ENCODE peak calls at places on chromosomes 4 and X, in eight cellular contexts. One of them, this sample, is unnamed. For H3K4me1 and H3K27me3, the result is how much of the 10 kb centered on the place peaks cover.

GRCh38 chr4:39825741-39826231 is 127.8 kb downstream of the UBE2K start:
- DNase-seq in IMR-90: peak
- DNase-seq in HCT116: no peak
- DNase-seq in HepG2: no peak
- DNase-seq in CD8-positive, alpha-beta memory T cell: no peak
- DNase-seq in naive thymus-derived CD4-positive, alpha-beta T cell: no peak
- DNase-seq in effector memory CD4-positive, alpha-beta T cell: no peak
- DNase-seq in cardiac muscle cell: peak
- DNase-seq in this sample: no peak

GRCh38 chr4:108465886-108466491 is 154.4 kb upstream of the RPL34 start:
- DNase-seq in IMR-90: no peak
- DNase-seq in HCT116: no peak
- DNase-seq in HepG2: no peak
- DNase-seq in CD8-positive, alpha-beta memory T cell: no peak
- DNase-seq in naive thymus-derived CD4-positive, alpha-beta T cell: peak
- DNase-seq in effector memory CD4-positive, alpha-beta T cell: no peak
- DNase-seq in cardiac muscle cell: no peak
- DNase-seq in this sample: no peak

GRCh38 chrX:11261260-11261659 is 32.0 kb upstream of the AMELX start:
- DNase-seq in IMR-90: peak
- DNase-seq in HCT116: no peak
- DNase-seq in HepG2: no peak
- DNase-seq in CD8-positive, alpha-beta memory T cell: no peak
- DNase-seq in naive thymus-derived CD4-positive, alpha-beta T cell: no peak
- DNase-seq in effector memory CD4-positive, alpha-beta T cell: no peak
- DNase-seq in cardiac muscle cell: peak
- DNase-seq in this sample: no peak

GRCh38 chr4:37928421-37928820 is 31.8 kb upstream of the PTTG2 start:
- DNase-seq in IMR-90: no peak
- DNase-seq in HCT116: no peak
- DNase-seq in HepG2: no peak
- DNase-seq in CD8-positive, alpha-beta memory T cell: no peak
- DNase-seq in naive thymus-derived CD4-positive, alpha-beta T cell: no peak
- DNase-seq in effector memory CD4-positive, alpha-beta T cell: no peak
- DNase-seq in cardiac muscle cell: no peak
- DNase-seq in this sample: no peak

GRCh38 chrX:118726887-118727685 is at the start of gene IL13RA1:
- DNase-seq in IMR-90: peak
- DNase-seq in HCT116: peak
- DNase-seq in HepG2: peak
- DNase-seq in CD8-positive, alpha-beta memory T cell: no peak
- DNase-seq in naive thymus-derived CD4-positive, alpha-beta T cell: peak
- DNase-seq in effector memory CD4-positive, alpha-beta T cell: no peak
- DNase-seq in cardiac muscle cell: peak
- DNase-seq in this sample: peak

GRCh38 chrX:6904178-6904577 is 243.3 kb upstream of the STS start:
- DNase-seq in IMR-90: no peak
- DNase-seq in HCT116: no peak
- DNase-seq in HepG2: no peak
- DNase-seq in CD8-positive, alpha-beta memory T cell: no peak
- DNase-seq in naive thymus-derived CD4-positive, alpha-beta T cell: no peak
- DNase-seq in effector memory CD4-positive, alpha-beta T cell: no peak
- DNase-seq in cardiac muscle cell: no peak
- DNase-seq in this sample: no peak

GRCh38 chr4:116531026-116531425 is 554.4 kb downstream of the TRAM1L1 start:
- DNase-seq in IMR-90: no peak
- DNase-seq in HCT116: no peak
- DNase-seq in HepG2: no peak
- DNase-seq in CD8-positive, alpha-beta memory T cell: no peak
- DNase-seq in naive thymus-derived CD4-positive, alpha-beta T cell: no peak
- DNase-seq in effector memory CD4-positive, alpha-beta T cell: no peak
- DNase-seq in cardiac muscle cell: no peak
- DNase-seq in this sample: no peak

GRCh38 chrX:41734530-41734929 is 10.5 kb downstream of the GPR82 start:
- DNase-seq in IMR-90: peak
- DNase-seq in HCT116: peak
- DNase-seq in HepG2: peak
- DNase-seq in CD8-positive, alpha-beta memory T cell: peak
- DNase-seq in naive thymus-derived CD4-positive, alpha-beta T cell: no peak
- DNase-seq in effector memory CD4-positive, alpha-beta T cell: no peak
- DNase-seq in cardiac muscle cell: peak
- DNase-seq in this sample: peak

GRCh38 chrX:155819966-155820491 is 61.1 kb upstream of the VAMP7 start:
- DNase-seq in IMR-90: peak
- DNase-seq in HCT116: peak
- DNase-seq in HepG2: peak
- DNase-seq in CD8-positive, alpha-beta memory T cell: peak
- DNase-seq in naive thymus-derived CD4-positive, alpha-beta T cell: peak
- DNase-seq in effector memory CD4-positive, alpha-beta T cell: no peak
- DNase-seq in cardiac muscle cell: peak
- DNase-seq in this sample: peak

GRCh38 chr4:25100710-25101109 is 59.5 kb downstream of the SEPSECS start:
- DNase-seq in IMR-90: no peak
- DNase-seq in HCT116: no peak
- DNase-seq in HepG2: no peak
- DNase-seq in CD8-positive, alpha-beta memory T cell: no peak
- DNase-seq in naive thymus-derived CD4-positive, alpha-beta T cell: no peak
- DNase-seq in effector memory CD4-positive, alpha-beta T cell: no peak
- DNase-seq in cardiac muscle cell: no peak
- DNase-seq in this sample: no peak

GRCh38 chr4:17447675-17448298 is 64.1 kb downstream of the QDPR start:
- DNase-seq in IMR-90: peak
- DNase-seq in HCT116: peak
- DNase-seq in HepG2: peak
- DNase-seq in CD8-positive, alpha-beta memory T cell: peak
- DNase-seq in naive thymus-derived CD4-positive, alpha-beta T cell: peak
- DNase-seq in effector memory CD4-positive, alpha-beta T cell: peak
- DNase-seq in cardiac muscle cell: peak
- DNase-seq in this sample: peak

GRCh38 chr4:181008164-181008563 is 1235.0 kb upstream of the TENM3 start:
- DNase-seq in IMR-90: no peak
- DNase-seq in HCT116: no peak
- DNase-seq in HepG2: peak
- DNase-seq in CD8-positive, alpha-beta memory T cell: no peak
- DNase-seq in naive thymus-derived CD4-positive, alpha-beta T cell: no peak
- DNase-seq in effector memory CD4-positive, alpha-beta T cell: no peak
- DNase-seq in cardiac muscle cell: no peak
- DNase-seq in this sample: no peak

GRCh38 chr4:153566751-153567150 is 100.6 kb downstream of the TMEM131L start:
- DNase-seq in IMR-90: no peak
- DNase-seq in HCT116: no peak
- DNase-seq in HepG2: no peak
- DNase-seq in CD8-positive, alpha-beta memory T cell: no peak
- DNase-seq in naive thymus-derived CD4-positive, alpha-beta T cell: no peak
- DNase-seq in effector memory CD4-positive, alpha-beta T cell: no peak
- DNase-seq in cardiac muscle cell: no peak
- DNase-seq in this sample: no peak

GRCh38 chr4:7339751-7340552 is 94.8 kb downstream of the PSAPL1 start:
- DNase-seq in IMR-90: no peak
- DNase-seq in HCT116: no peak
- DNase-seq in HepG2: no peak
- DNase-seq in CD8-positive, alpha-beta memory T cell: no peak
- DNase-seq in naive thymus-derived CD4-positive, alpha-beta T cell: no peak
- DNase-seq in effector memory CD4-positive, alpha-beta T cell: no peak
- DNase-seq in cardiac muscle cell: no peak
- DNase-seq in this sample: no peak

GRCh38 chr4:45477311-45477733 is 646.5 kb downstream of the GABRG1 start:
- DNase-seq in IMR-90: no peak
- DNase-seq in HCT116: no peak
- DNase-seq in HepG2: no peak
- DNase-seq in CD8-positive, alpha-beta memory T cell: no peak
- DNase-seq in naive thymus-derived CD4-positive, alpha-beta T cell: no peak
- DNase-seq in effector memory CD4-positive, alpha-beta T cell: no peak
- DNase-seq in cardiac muscle cell: no peak
- DNase-seq in this sample: no peak

GRCh38 chr4:181528570-181529184 is 714.5 kb upstream of the TENM3 start:
- DNase-seq in IMR-90: peak
- DNase-seq in HCT116: peak
- DNase-seq in HepG2: peak
- DNase-seq in CD8-positive, alpha-beta memory T cell: no peak
- DNase-seq in naive thymus-derived CD4-positive, alpha-beta T cell: no peak
- DNase-seq in effector memory CD4-positive, alpha-beta T cell: no peak
- DNase-seq in cardiac muscle cell: peak
- DNase-seq in this sample: peak

GRCh38 chr4:147182041-147182440 is 236.4 kb upstream of the TTC29 start:
- DNase-seq in IMR-90: no peak
- DNase-seq in HCT116: no peak
- DNase-seq in HepG2: no peak
- DNase-seq in CD8-positive, alpha-beta memory T cell: no peak
- DNase-seq in naive thymus-derived CD4-positive, alpha-beta T cell: no peak
- DNase-seq in effector memory CD4-positive, alpha-beta T cell: no peak
- DNase-seq in cardiac muscle cell: no peak
- DNase-seq in this sample: no peak

GRCh38 chrX:15299945-15300851 is 15.2 kb downstream of the ASB11 start:
- DNase-seq in IMR-90: peak
- DNase-seq in HCT116: no peak
- DNase-seq in HepG2: peak
- DNase-seq in CD8-positive, alpha-beta memory T cell: no peak
- DNase-seq in naive thymus-derived CD4-positive, alpha-beta T cell: no peak
- DNase-seq in effector memory CD4-positive, alpha-beta T cell: no peak
- DNase-seq in cardiac muscle cell: peak
- DNase-seq in this sample: no peak

GRCh38 chr4:184345573-184345922 is 127.9 kb upstream of the ENPP6 start:
- DNase-seq in IMR-90: peak
- DNase-seq in HCT116: no peak
- DNase-seq in HepG2: no peak
- DNase-seq in CD8-positive, alpha-beta memory T cell: no peak
- DNase-seq in naive thymus-derived CD4-positive, alpha-beta T cell: no peak
- DNase-seq in effector memory CD4-positive, alpha-beta T cell: no peak
- DNase-seq in cardiac muscle cell: no peak
- DNase-seq in this sample: no peak

GRCh38 chr4:184344899-184345572 is 127.4 kb upstream of the ENPP6 start:
- DNase-seq in IMR-90: no peak
- DNase-seq in HCT116: no peak
- DNase-seq in HepG2: no peak
- DNase-seq in CD8-positive, alpha-beta memory T cell: no peak
- DNase-seq in naive thymus-derived CD4-positive, alpha-beta T cell: no peak
- DNase-seq in effector memory CD4-positive, alpha-beta T cell: no peak
- DNase-seq in cardiac muscle cell: no peak
- DNase-seq in this sample: peak

GRCh38 chr4:184344435-184344834 is 126.8 kb upstream of the ENPP6 start:
- DNase-seq in IMR-90: no peak
- DNase-seq in HCT116: no peak
- DNase-seq in HepG2: no peak
- DNase-seq in CD8-positive, alpha-beta memory T cell: no peak
- DNase-seq in naive thymus-derived CD4-positive, alpha-beta T cell: no peak
- DNase-seq in effector memory CD4-positive, alpha-beta T cell: no peak
- DNase-seq in cardiac muscle cell: no peak
- DNase-seq in this sample: no peak

GRCh38 chr4:184343400-184344177 is 125.9 kb upstream of the ENPP6 start:
- DNase-seq in IMR-90: peak
- DNase-seq in HCT116: peak
- DNase-seq in HepG2: peak
- DNase-seq in CD8-positive, alpha-beta memory T cell: peak
- DNase-seq in naive thymus-derived CD4-positive, alpha-beta T cell: peak
- DNase-seq in effector memory CD4-positive, alpha-beta T cell: no peak
- DNase-seq in cardiac muscle cell: peak
- DNase-seq in this sample: peak

DNA sequence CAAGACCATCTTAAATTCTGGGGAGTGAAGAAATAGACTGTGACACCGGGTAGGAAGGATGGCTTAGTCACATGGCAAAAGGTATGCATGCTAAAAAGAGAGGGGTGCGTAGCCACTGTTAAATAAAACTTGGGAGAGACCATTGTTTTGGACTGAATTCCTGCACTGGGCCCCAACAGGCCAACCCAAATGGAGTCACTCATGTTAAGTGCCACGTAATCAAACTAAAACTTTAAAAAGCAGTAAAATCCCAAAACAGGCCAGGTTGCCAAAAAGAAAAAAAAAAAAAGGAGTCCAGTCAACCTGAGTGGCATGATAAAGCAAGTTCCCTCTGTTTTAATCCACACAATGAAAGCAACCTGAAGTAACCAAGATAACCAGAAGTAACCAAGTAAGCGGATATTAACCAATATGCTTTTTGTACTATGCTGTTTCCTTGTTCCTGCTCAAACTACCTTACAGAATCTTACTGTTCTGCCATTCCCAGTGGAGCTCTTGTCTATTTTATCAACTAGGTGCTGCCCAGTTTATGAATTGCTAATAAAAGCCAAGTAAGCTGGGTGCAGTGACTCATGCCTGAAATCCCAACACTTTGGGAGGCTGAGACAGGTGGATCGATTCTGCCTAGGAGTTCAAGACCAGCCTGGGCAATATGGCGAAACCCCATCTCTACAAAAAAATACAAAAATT is 124.6 kb upstream of the ENPP6 start:
- DNase-seq in IMR-90: no peak
- DNase-seq in HCT116: no peak
- DNase-seq in HepG2: no peak
- DNase-seq in CD8-positive, alpha-beta memory T cell: no peak
- DNase-seq in naive thymus-derived CD4-positive, alpha-beta T cell: no peak
- DNase-seq in effector memory CD4-positive, alpha-beta T cell: no peak
- DNase-seq in cardiac muscle cell: no peak
- DNase-seq in this sample: no peak
- H3K4me1 ChIP-seq in IMR-90: under half
- H3K4me1 ChIP-seq in HCT116: under half
- H3K4me1 ChIP-seq in HepG2: under half
- H3K4me1 ChIP-seq in CD8-positive, alpha-beta memory T cell: under half
- H3K4me1 ChIP-seq in naive thymus-derived CD4-positive, alpha-beta T cell: under half
- H3K4me1 ChIP-seq in effector memory CD4-positive, alpha-beta T cell: under half
- H3K4me1 ChIP-seq in cardiac muscle cell: under half
- H3K4me1 ChIP-seq in this sample: under half

GRCh38 chr4:3877236-3877635 is 111.1 kb downstream of the ADRA2C start:
- DNase-seq in IMR-90: no peak
- DNase-seq in HCT116: no peak
- DNase-seq in HepG2: no peak
- DNase-seq in CD8-positive, alpha-beta memory T cell: no peak
- DNase-seq in naive thymus-derived CD4-positive, alpha-beta T cell: no peak
- DNase-seq in effector memory CD4-positive, alpha-beta T cell: no peak
- DNase-seq in cardiac muscle cell: no peak
- DNase-seq in this sample: no peak
- H3K27me3 ChIP-seq in IMR-90: half or more
- H3K27me3 ChIP-seq in HCT116: under half
- H3K27me3 ChIP-seq in HepG2: under half
- H3K27me3 ChIP-seq in CD8-positive, alpha-beta memory T cell: under half
- H3K27me3 ChIP-seq in naive thymus-derived CD4-positive, alpha-beta T cell: under half
- H3K27me3 ChIP-seq in effector memory CD4-positive, alpha-beta T cell: under half
- H3K27me3 ChIP-seq in cardiac muscle cell: half or more
- H3K27me3 ChIP-seq in this sample: under half

GRCh38 chrX:153928846-153929245 is 2.8 kb upstream of the ARHGAP4 start:
- DNase-seq in IMR-90: no peak
- DNase-seq in HCT116: no peak
- DNase-seq in HepG2: no peak
- DNase-seq in CD8-positive, alpha-beta memory T cell: no peak
- DNase-seq in naive thymus-derived CD4-positive, alpha-beta T cell: no peak
- DNase-seq in effector memory CD4-positive, alpha-beta T cell: no peak
- DNase-seq in cardiac muscle cell: no peak
- DNase-seq in this sample: no peak
- H3K4me3 ChIP-seq in IMR-90: no peak
- H3K4me3 ChIP-seq in HCT116: peak
- H3K4me3 ChIP-seq in HepG2: no peak
- H3K4me3 ChIP-seq in CD8-positive, alpha-beta memory T cell: no peak
- H3K4me3 ChIP-seq in naive thymus-derived CD4-positive, alpha-beta T cell: no peak
- H3K4me3 ChIP-seq in effector memory CD4-positive, alpha-beta T cell: no peak
- H3K4me3 ChIP-seq in cardiac muscle cell: no peak
- H3K4me3 ChIP-seq in this sample: no peak

DNA sequence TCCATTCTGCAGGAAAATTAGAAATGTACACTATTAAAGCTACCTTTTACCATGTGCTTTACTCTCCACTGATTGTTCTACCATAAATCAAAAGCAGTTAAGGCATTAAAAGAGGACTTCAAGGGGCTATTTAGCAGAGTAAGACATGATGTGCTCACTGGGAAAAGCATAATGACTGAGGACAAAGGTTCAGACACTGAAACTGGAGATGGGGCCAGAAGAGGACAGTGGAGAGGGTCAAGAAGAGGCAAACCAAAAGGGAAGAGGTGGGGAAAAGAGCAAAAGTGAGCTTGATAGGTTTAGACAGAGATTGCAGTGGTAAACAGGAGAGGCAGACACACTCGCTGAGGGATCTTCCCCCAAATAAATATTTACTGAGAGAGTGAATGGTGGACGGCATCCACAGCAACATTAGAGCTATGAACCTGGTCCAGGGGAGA is 23.8 kb downstream of the SH3RF1 start:
- DNase-seq in IMR-90: no peak
- DNase-seq in HCT116: no peak
- DNase-seq in HepG2: no peak
- DNase-seq in CD8-positive, alpha-beta memory T cell: no peak
- DNase-seq in naive thymus-derived CD4-positive, alpha-beta T cell: no peak
- DNase-seq in effector memory CD4-positive, alpha-beta T cell: no peak
- DNase-seq in cardiac muscle cell: no peak
- DNase-seq in this sample: no peak
- H3K4me1 ChIP-seq in IMR-90: under half
- H3K4me1 ChIP-seq in HCT116: half or more
- H3K4me1 ChIP-seq in HepG2: half or more
- H3K4me1 ChIP-seq in CD8-positive, alpha-beta memory T cell: under half
- H3K4me1 ChIP-seq in naive thymus-derived CD4-positive, alpha-beta T cell: under half
- H3K4me1 ChIP-seq in effector memory CD4-positive, alpha-beta T cell: under half
- H3K4me1 ChIP-seq in cardiac muscle cell: under half
- H3K4me1 ChIP-seq in this sample: under half

This sample was measured in BE2C.